ENCODE peak calls at places on chromosome 13, in five cellular contexts. N, S, U, H and F are unnamed samples.

GRCh38 chr13:51912511-51913225 is 50.9 kb downstream of the CCDC70 start:
- DNase-seq in N (no peak), S (no peak), U (no peak), H (no peak), F (no peak)

GRCh38 chr13:95540848-95541247 is 11.7 kb upstream of the CLDN10 start:
- DNase-seq in N (no peak), S (no peak), U (no peak), H (no peak), F (no peak)

GRCh38 chr13:34942732-34943674 is 933 bp downstream of the NBEA start:
- DNase-seq in N (no peak), S (no peak), U (peak), H (no peak), F (no peak)

GRCh38 chr13:23558675-23559536 is 11.3 kb upstream of the TNFRSF19 start:
- DNase-seq in N (peak), S (peak), U (peak), H (no peak), F (peak)

GRCh38 chr13:107200491-107200890 is 632.6 kb upstream of the ARGLU1 start:
- DNase-seq in N (no peak), S (no peak), U (no peak), H (no peak), F (no peak)

GRCh38 chr13:22196777-22197176 is 525.9 kb downstream of the FGF9 start:
- DNase-seq in N (no peak), S (no peak), U (no peak), H (no peak), F (no peak)

GRCh38 chr13:111027481-111028439 is 87.3 kb upstream of the ARHGEF7 start:
- DNase-seq in N (peak), S (no peak), U (no peak), H (no peak), F (no peak)

GRCh38 chr13:36736119-36736726 is 62.4 kb downstream of the SERTM1 start:
- DNase-seq in N (peak), S (peak), U (peak), H (no peak), F (peak)

GRCh38 chr13:102136735-102137296 is 265.0 kb downstream of the FGF14 start:
- DNase-seq in N (no peak), S (no peak), U (no peak), H (no peak), F (no peak)

GRCh38 chr13:112176746-112177119 is 109.8 kb downstream of the SOX1 start:
- DNase-seq in N (no peak), S (no peak), U (no peak), H (no peak), F (no peak)